ENCODE peak calls at places on chromosomes 5 and 9, in five cellular contexts. One of them, this sample, is unnamed. For H3K27me3, the result is how much of the 10 kb centered on the place peaks cover.

GRCh38 chr5:83900307-83900706 is 179.7 kb upstream of the HAPLN1 start:
- DNase-seq in Peyer's patch: no peak
- DNase-seq in tibial nerve: no peak
- DNase-seq in thyroid gland: no peak
- DNase-seq in ovary: no peak
- DNase-seq in this sample: no peak

GRCh38 chr5:3122985-3123762 is 371.7 kb upstream of the IRX2 start:
- DNase-seq in thyroid gland: no peak
- DNase-seq in ovary: no peak
- DNase-seq in tibial nerve: no peak
- DNase-seq in Peyer's patch: no peak
- DNase-seq in this sample: no peak

GRCh38 chr5:11791777-11792176 is 112.5 kb downstream of the CTNND2 start:
- DNase-seq in thyroid gland: peak
- DNase-seq in tibial nerve: no peak
- DNase-seq in ovary: no peak
- DNase-seq in Peyer's patch: no peak
- DNase-seq in this sample: no peak

GRCh38 chr9:37956904-37957663 is 53.2 kb upstream of the SLC25A51 start:
- DNase-seq in Peyer's patch: no peak
- DNase-seq in ovary: no peak
- DNase-seq in tibial nerve: no peak
- DNase-seq in thyroid gland: no peak
- DNase-seq in this sample: no peak

GRCh38 chr5:123115020-123115419 is 26.0 kb downstream of the PRDM6 start:
- DNase-seq in ovary: no peak
- DNase-seq in thyroid gland: no peak
- DNase-seq in tibial nerve: no peak
- DNase-seq in Peyer's patch: no peak
- DNase-seq in this sample: no peak

GRCh38 chr9:126307306-126308061 is 19.1 kb upstream of the MVB12B start:
- DNase-seq in thyroid gland: no peak
- DNase-seq in ovary: no peak
- DNase-seq in Peyer's patch: no peak
- DNase-seq in tibial nerve: no peak
- DNase-seq in this sample: no peak

GRCh38 chr9:12777149-12778010 is 2.6 kb downstream of the LURAP1L start:
- DNase-seq in ovary: no peak
- DNase-seq in Peyer's patch: no peak
- DNase-seq in thyroid gland: no peak
- DNase-seq in tibial nerve: no peak
- DNase-seq in this sample: no peak

GRCh38 chr5:155276231-155276630 is 262.7 kb downstream of the KIF4B start:
- DNase-seq in Peyer's patch: no peak
- DNase-seq in tibial nerve: no peak
- DNase-seq in ovary: no peak
- DNase-seq in thyroid gland: no peak
- DNase-seq in this sample: no peak

GRCh38 chr9:16689352-16689938 is 181.0 kb downstream of the BNC2 start:
- DNase-seq in tibial nerve: peak
- DNase-seq in ovary: peak
- DNase-seq in Peyer's patch: no peak
- DNase-seq in thyroid gland: peak
- DNase-seq in this sample: no peak

GRCh38 chr5:141882594-141883183 is 4.5 kb upstream of the PCDH1 start:
- DNase-seq in tibial nerve: no peak
- DNase-seq in thyroid gland: no peak
- DNase-seq in ovary: no peak
- DNase-seq in Peyer's patch: no peak
- DNase-seq in this sample: no peak

GRCh38 chr5:163712011-163712410 is 206.6 kb downstream of the MAT2B start:
- DNase-seq in thyroid gland: no peak
- DNase-seq in Peyer's patch: no peak
- DNase-seq in tibial nerve: no peak
- DNase-seq in ovary: no peak
- DNase-seq in this sample: no peak

GRCh38 chr5:109411627-109412026 is 1.9 kb upstream of the PJA2 start:
- DNase-seq in tibial nerve: no peak
- DNase-seq in thyroid gland: no peak
- DNase-seq in ovary: no peak
- DNase-seq in Peyer's patch: no peak
- DNase-seq in this sample: no peak

GRCh38 chr5:165457854-165458481 is 1952.5 kb downstream of the MAT2B start:
- DNase-seq in thyroid gland: no peak
- DNase-seq in ovary: no peak
- DNase-seq in tibial nerve: no peak
- DNase-seq in Peyer's patch: no peak
- DNase-seq in this sample: no peak

GRCh38 chr5:3913264-3913663 is 317.6 kb downstream of the IRX1 start:
- DNase-seq in ovary: no peak
- DNase-seq in Peyer's patch: no peak
- DNase-seq in thyroid gland: no peak
- DNase-seq in tibial nerve: no peak
- DNase-seq in this sample: no peak

GRCh38 chr5:108380531-108381021 is 1.3 kb downstream of the FBXL17 start:
- DNase-seq in thyroid gland: peak
- DNase-seq in ovary: peak
- DNase-seq in tibial nerve: no peak
- DNase-seq in Peyer's patch: peak
- DNase-seq in this sample: peak

GRCh38 chr5:158500019-158500418 is 599.7 kb downstream of the EBF1 start:
- DNase-seq in ovary: no peak
- DNase-seq in thyroid gland: no peak
- DNase-seq in Peyer's patch: no peak
- DNase-seq in tibial nerve: no peak
- DNase-seq in this sample: no peak

GRCh38 chr5:179608131-179608581 is 15.3 kb downstream of the HNRNPH1 start:
- DNase-seq in thyroid gland: no peak
- DNase-seq in tibial nerve: no peak
- DNase-seq in Peyer's patch: peak
- DNase-seq in ovary: no peak
- DNase-seq in this sample: no peak

GRCh38 chr5:132385321-132386105 is 16.0 kb downstream of the SLC22A5 start:
- DNase-seq in ovary: no peak
- DNase-seq in tibial nerve: no peak
- DNase-seq in thyroid gland: peak
- DNase-seq in Peyer's patch: peak
- DNase-seq in this sample: no peak

GRCh38 chr5:38556115-38556598 is 289 bp downstream of the LIFR start:
- DNase-seq in thyroid gland: no peak
- DNase-seq in tibial nerve: no peak
- DNase-seq in Peyer's patch: no peak
- DNase-seq in ovary: peak
- DNase-seq in this sample: no peak

GRCh38 chr9:136011376-136011702 is 50.2 kb upstream of the UBAC1 start:
- DNase-seq in ovary: no peak
- DNase-seq in thyroid gland: no peak
- DNase-seq in tibial nerve: no peak
- DNase-seq in Peyer's patch: no peak
- DNase-seq in this sample: no peak

GRCh38 chr5:157748740-157749461 is 5.4 kb downstream of the LSM11 start:
- DNase-seq in thyroid gland: no peak
- DNase-seq in ovary: no peak
- DNase-seq in Peyer's patch: no peak
- DNase-seq in tibial nerve: no peak
- DNase-seq in this sample: no peak

GRCh38 chr5:43467100-43467499 is 16.6 kb downstream of the TMEM267 start:
- DNase-seq in ovary: no peak
- DNase-seq in thyroid gland: no peak
- DNase-seq in tibial nerve: no peak
- DNase-seq in Peyer's patch: no peak
- DNase-seq in this sample: no peak

GRCh38 chr5:6291961-6292360 is 86.4 kb downstream of the MED10 start:
- DNase-seq in thyroid gland: no peak
- DNase-seq in ovary: no peak
- DNase-seq in Peyer's patch: no peak
- DNase-seq in tibial nerve: no peak
- DNase-seq in this sample: no peak

GRCh38 chr9:12204512-12204911 is 488.7 kb upstream of the TYRP1 start:
- DNase-seq in Peyer's patch: no peak
- DNase-seq in ovary: no peak
- DNase-seq in thyroid gland: no peak
- DNase-seq in tibial nerve: no peak
- DNase-seq in this sample: no peak

GRCh38 chr9:123929177-123929869 is 603 bp downstream of the DENND1A start:
- DNase-seq in thyroid gland: peak
- DNase-seq in Peyer's patch: peak
- DNase-seq in ovary: peak
- DNase-seq in tibial nerve: no peak
- DNase-seq in this sample: peak

GRCh38 chr5:84202136-84202535 is 182.5 kb downstream of the EDIL3 start:
- DNase-seq in tibial nerve: no peak
- DNase-seq in thyroid gland: no peak
- DNase-seq in ovary: no peak
- DNase-seq in Peyer's patch: no peak
- DNase-seq in this sample: no peak

GRCh38 chr5:174563899-174564298 is 160.5 kb upstream of the MSX2 start:
- DNase-seq in thyroid gland: no peak
- DNase-seq in ovary: no peak
- DNase-seq in Peyer's patch: no peak
- DNase-seq in tibial nerve: no peak
- DNase-seq in this sample: no peak

GRCh38 chr9:110157812-110158629 is 49.9 kb downstream of the C9orf152 start:
- DNase-seq in Peyer's patch: no peak
- DNase-seq in ovary: no peak
- DNase-seq in thyroid gland: peak
- DNase-seq in tibial nerve: no peak
- DNase-seq in this sample: no peak

GRCh38 chr5:102453716-102454115 is 45.1 kb downstream of the SLCO6A1 start:
- DNase-seq in Peyer's patch: no peak
- DNase-seq in ovary: no peak
- DNase-seq in thyroid gland: no peak
- DNase-seq in tibial nerve: no peak
- DNase-seq in this sample: no peak

GRCh38 chr5:36017004-36017403 is 25.8 kb upstream of the UGT3A1 start:
- DNase-seq in tibial nerve: no peak
- DNase-seq in thyroid gland: no peak
- DNase-seq in Peyer's patch: no peak
- DNase-seq in ovary: no peak
- DNase-seq in this sample: peak

GRCh38 chr5:55657443-55657842 is 54.7 kb downstream of the SLC38A9 start:
- DNase-seq in thyroid gland: no peak
- DNase-seq in ovary: no peak
- DNase-seq in tibial nerve: no peak
- DNase-seq in Peyer's patch: no peak
- DNase-seq in this sample: no peak

DNA sequence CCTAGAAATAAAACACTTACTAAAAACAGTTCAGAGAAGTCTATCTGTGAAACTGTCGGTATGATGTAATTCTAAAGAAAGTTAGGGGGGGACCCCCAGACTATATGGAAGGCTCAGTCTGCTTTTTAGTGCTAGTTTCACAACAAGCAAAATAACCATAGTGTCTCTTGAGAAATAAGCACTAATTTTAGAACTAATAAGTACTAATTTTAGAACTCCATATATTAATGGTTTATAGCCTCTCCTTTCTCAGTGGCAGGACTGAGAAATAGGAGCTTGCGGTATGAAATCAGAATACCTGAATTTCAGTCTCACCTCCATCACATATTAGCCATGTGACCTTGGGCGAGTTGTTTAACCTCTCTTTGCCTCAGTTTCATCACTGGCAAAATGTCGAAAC is 1.4 kb upstream of the PHF24 start:
- DNase-seq in tibial nerve: no peak
- DNase-seq in ovary: no peak
- DNase-seq in Peyer's patch: no peak
- DNase-seq in thyroid gland: no peak
- DNase-seq in this sample: no peak
- H3K27me3 ChIP-seq in tibial nerve: under half
- H3K27me3 ChIP-seq in ovary: under half
- H3K27me3 ChIP-seq in Peyer's patch: under half
- H3K27me3 ChIP-seq in thyroid gland: under half
- H3K27me3 ChIP-seq in this sample: under half

GRCh38 chr9:112743216-112743835 is 7.2 kb upstream of the SNX30 start:
- DNase-seq in Peyer's patch: no peak
- DNase-seq in ovary: no peak
- DNase-seq in thyroid gland: no peak
- DNase-seq in tibial nerve: no peak
- DNase-seq in this sample: no peak
- TF ChIP-seq CTCF in Peyer's patch: peak
- TF ChIP-seq CTCF in ovary: no peak
- TF ChIP-seq CTCF in thyroid gland: no peak
- TF ChIP-seq CTCF in tibial nerve: no peak
- TF ChIP-seq CTCF in this sample: no peak

DNA sequence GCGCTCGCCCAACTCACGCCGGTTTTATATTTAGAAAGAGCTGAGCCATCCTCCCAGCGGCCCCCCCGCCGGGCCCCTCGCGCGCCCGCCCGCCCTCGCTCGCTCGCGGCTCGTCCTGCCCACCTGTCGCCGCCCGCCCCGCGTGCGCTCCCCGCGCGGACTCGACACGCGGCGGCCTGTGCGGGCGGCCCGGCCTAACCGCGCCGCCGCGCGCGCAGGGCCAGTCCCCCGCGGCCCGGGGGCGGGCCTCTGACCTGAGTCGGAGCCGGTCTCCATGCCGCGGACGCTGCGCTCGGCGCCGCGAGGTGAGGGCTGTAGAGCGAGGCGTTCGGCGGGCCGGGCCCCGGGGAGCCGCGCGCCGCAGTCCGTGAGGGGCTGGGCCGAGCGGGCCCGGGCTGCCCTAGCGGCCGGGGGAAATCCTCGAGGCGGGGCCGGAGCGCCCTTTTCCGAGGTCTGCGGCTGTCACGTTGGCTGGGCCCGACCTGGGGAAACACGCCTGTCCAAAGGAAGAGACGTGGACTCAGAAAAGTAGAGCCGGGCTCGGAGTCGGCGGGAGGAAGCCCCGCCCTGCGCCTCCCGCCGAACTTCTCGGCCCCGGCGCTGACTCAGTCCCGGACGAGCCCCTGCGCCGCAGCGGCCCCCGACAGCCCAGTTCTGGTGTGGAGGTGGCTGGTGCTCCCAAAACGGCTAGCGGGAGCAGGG is at the start of gene ECPAS:
- DNase-seq in tibial nerve: peak
- DNase-seq in thyroid gland: peak
- DNase-seq in Peyer's patch: peak
- DNase-seq in ovary: peak
- DNase-seq in this sample: peak
- TF ChIP-seq POLR2A in tibial nerve: no peak
- TF ChIP-seq POLR2A in thyroid gland: no peak
- TF ChIP-seq POLR2A in Peyer's patch: peak
- TF ChIP-seq POLR2A in ovary: peak
- TF ChIP-seq POLR2A in this sample: peak

DNA sequence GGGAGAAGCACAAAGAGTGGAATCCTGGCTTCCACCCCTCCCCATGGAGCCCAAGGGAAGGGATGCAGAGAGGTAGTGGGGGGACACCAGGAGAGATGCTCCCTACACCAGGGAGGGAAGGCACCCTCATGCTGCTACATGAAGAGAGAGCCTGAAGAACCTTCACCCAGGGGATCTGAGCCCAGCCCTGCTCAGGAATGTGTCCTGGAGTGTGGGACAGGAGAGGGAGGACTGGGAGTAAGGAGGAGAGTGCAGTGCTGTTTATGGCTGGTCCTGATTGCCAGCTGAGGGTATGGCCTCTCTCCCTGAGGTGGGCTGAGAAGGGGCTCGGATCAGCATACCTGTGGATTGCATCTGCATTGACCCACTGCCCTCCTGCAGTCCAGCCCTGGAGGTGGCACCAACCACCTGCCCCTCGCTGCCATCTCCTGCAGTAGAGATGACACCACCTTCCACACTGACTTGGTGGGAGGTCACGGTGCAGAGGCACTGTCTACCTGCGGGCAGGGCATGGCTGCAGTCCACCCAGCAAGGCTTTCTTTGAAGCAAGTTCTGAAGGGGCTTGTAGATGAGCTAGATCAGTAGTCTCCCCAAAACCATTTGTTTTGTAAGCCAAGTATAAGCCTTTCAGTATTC is 114.9 kb upstream of the SLC25A48 start:
- DNase-seq in Peyer's patch: no peak
- DNase-seq in tibial nerve: no peak
- DNase-seq in ovary: no peak
- DNase-seq in thyroid gland: no peak
- DNase-seq in this sample: no peak
- H3K27me3 ChIP-seq in Peyer's patch: under half
- H3K27me3 ChIP-seq in tibial nerve: under half
- H3K27me3 ChIP-seq in ovary: under half
- H3K27me3 ChIP-seq in thyroid gland: under half
- H3K27me3 ChIP-seq in this sample: under half